ENCODE peak calls at places on chromosome 2, in ten cellular contexts. K is stimulated activated CD8-positive, alpha-beta memory T cell treated with anti-CD3 and anti-CD28 coated beads, Interleukin-7, amount 100 ng/mL, for 24 hours; R is dorsolateral prefrontal cortex; U is ELR; L is EH; G is fibroblast of villous mesenchyme; X is ovary; M is AG09309; T is ureter; Q is NCI-H510A. C is an unnamed sample.

GRCh38 chr2:216562689-216563435 is 64.2 kb downstream of the RPL37A start:
- DNase-seq in X (no peak), T (no peak), M (no peak), R (no peak), K (no peak), L (no peak), Q (no peak), G (no peak), U (no peak), C (no peak)

GRCh38 chr2:109447251-109447661 is 166.5 kb downstream of the SEPTIN10 start:
- DNase-seq in X (no peak), M (peak), R (no peak), Q (no peak), K (no peak), G (peak), T (no peak), U (peak), L (peak), C (no peak)

GRCh38 chr2:2663401-2664036 is 332.4 kb upstream of the MYT1L start:
- DNase-seq in K (no peak), T (no peak), R (no peak), X (no peak), L (no peak), Q (no peak), G (no peak), M (no peak), U (no peak), C (no peak)

GRCh38 chr2:211822686-211823335 is 715.8 kb downstream of the ERBB4 start:
- DNase-seq in U (peak), Q (no peak), M (no peak), T (no peak), X (no peak), K (no peak), G (no peak), R (no peak), L (no peak), C (no peak)

GRCh38 chr2:53969285-53970094 is 1.3 kb downstream of the PSME4 start:
- DNase-seq in K (no peak), R (no peak), U (peak), X (no peak), M (peak), L (peak), T (no peak), Q (peak), G (peak), C (no peak)

GRCh38 chr2:79750321-79750720 is 237.5 kb downstream of the CTNNA2 start:
- DNase-seq in M (no peak), X (no peak), R (no peak), G (no peak), U (no peak), K (no peak), T (no peak), Q (no peak), L (no peak), C (no peak)

GRCh38 chr2:85619617-85620016 is 3.6 kb downstream of the USP39 start:
- DNase-seq in K (no peak), M (no peak), Q (no peak), U (no peak), X (no peak), R (no peak), L (no peak), G (no peak), T (no peak), C (no peak)

GRCh38 chr2:29273004-29273703 is 157.9 kb downstream of the CLIP4 start:
- DNase-seq in R (no peak), T (no peak), L (no peak), Q (no peak), M (no peak), U (no peak), G (no peak), X (no peak), K (no peak), C (no peak)

GRCh38 chr2:20186078-20186854 is 38.7 kb downstream of the SDC1 start:
- DNase-seq in G (no peak), L (peak), M (no peak), Q (peak), R (no peak), U (peak), T (peak), X (no peak), K (no peak), C (no peak)

GRCh38 chr2:43196773-43197567 is 29.4 kb downstream of the ZFP36L2 start:
- DNase-seq in K (no peak), T (no peak), X (no peak), Q (no peak), L (no peak), R (no peak), M (no peak), G (no peak), U (no peak), C (no peak)

C was measured in type B pancreatic cell.